ENCODE peak calls at places on chromosomes 7 and 10, in four cellular contexts. J is endothelial cell of umbilical vein, B is mesenchymal stem cell, F is GM23248. K is an unnamed sample.

GRCh38 chr7:138338361-138338760 is 121.7 kb upstream of the TRIM24 start:
- DNase-seq in J (peak; percentile 83), B (no peak), F (no peak), K (no peak)

GRCh38 chr10:3427316-3427715 is 254.7 kb upstream of the PITRM1 start:
- DNase-seq in J (no peak), B (no peak), F (peak; percentile 23), K (no peak)

GRCh38 chr7:152674860-152675760 is 831 bp downstream of the XRCC2 start:
- DNase-seq in J (peak; percentile 9), B (peak; percentile 74), F (peak; percentile 25), K (peak; percentile 14)

GRCh38 chr7:158943713-158944112 is 87.4 kb downstream of the DYNC2I1 start:
- DNase-seq in J (no peak), B (no peak), F (no peak), K (no peak)

GRCh38 chr7:79806161-79806734 is 328.4 kb upstream of the GNAI1 start:
- DNase-seq in J (peak; percentile 17), B (peak; percentile 52), F (peak; percentile 71), K (peak; percentile 74)

GRCh38 chr7:7254908-7255307 is 72.6 kb downstream of the C1GALT1 start:
- DNase-seq in J (no peak), B (no peak), F (no peak), K (no peak)

GRCh38 chr7:44912775-44913347 is 27.5 kb upstream of the PURB start:
- DNase-seq in J (no peak), B (no peak), F (no peak), K (no peak)

GRCh38 chr10:124577651-124578050 is 116.0 kb downstream of the LHPP start:
- DNase-seq in J (no peak), B (no peak), F (no peak), K (no peak)

GRCh38 chr7:103065666-103066065 is 8.9 kb downstream of the FBXL13 start:
- DNase-seq in J (peak; percentile 51), B (peak; percentile 55), F (peak; percentile 57), K (peak; percentile 42)

GRCh38 chr7:131110294-131111080 is 217.2 kb upstream of the MKLN1 start:
- DNase-seq in J (peak; percentile 48), B (peak; percentile 49), F (peak; percentile 77), K (peak; percentile 51)

GRCh38 chr10:119208553-119208940 is 1.2 kb downstream of the GRK5 start:
- DNase-seq in J (no peak), B (peak; percentile 44), F (peak; percentile 70), K (peak; percentile 58)
- H3K9ac ChIP-seq in J (peak overlapping the region; percentile 83), B (peak overlapping the region; percentile 88), F (peak overlapping the region; percentile 96), K (peak overlapping the region; percentile 90)

GRCh38 chr10:71263376-71263775 is 51.0 kb downstream of the UNC5B start:
- DNase-seq in J (peak; percentile 30), B (no peak), F (no peak), K (no peak)

GRCh38 chr10:71260622-71261325 is 48.4 kb downstream of the UNC5B start:
- DNase-seq in J (no peak), B (peak; percentile 92), F (peak; percentile 96), K (peak; percentile 92)

GRCh38 chr10:71262027-71262426 is 49.7 kb downstream of the UNC5B start:
- DNase-seq in J (no peak), B (no peak), F (no peak), K (no peak)

GRCh38 chr10:71264345-71265200 is 52.2 kb downstream of the UNC5B start:
- DNase-seq in J (no peak), B (no peak), F (no peak), K (no peak)

DNA sequence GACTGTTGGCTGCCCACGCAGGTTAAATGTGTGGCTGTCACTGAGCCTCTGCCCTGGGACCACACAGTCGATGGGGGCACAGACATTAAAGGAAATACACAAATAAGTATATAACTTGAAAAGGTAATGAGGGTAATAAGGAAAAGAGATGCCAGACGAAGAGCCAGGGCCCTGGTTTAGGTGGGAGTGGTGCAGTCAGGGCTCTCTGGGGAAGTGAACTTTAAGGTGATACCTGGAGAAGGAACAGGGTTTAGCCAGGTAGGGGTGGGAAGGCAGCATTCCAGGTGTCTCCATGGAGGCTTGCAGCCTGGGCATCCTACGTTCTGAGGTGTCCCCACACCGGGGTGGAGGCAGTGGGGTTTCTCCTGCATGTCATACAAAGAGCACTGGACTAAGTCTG is 50.4 kb downstream of the UNC5B start:
- DNase-seq in J (no peak), B (no peak), F (no peak), K (no peak)
- H3K4me1 ChIP-seq in J (peaks cover 3% of the 10 kb centered on the region), B (peaks cover 11% of the 10 kb centered on the region), F (peaks cover 24% of the 10 kb centered on the region), K (peaks cover 32% of the 10 kb centered on the region)

GRCh38 chr7:55623617-55624016 is 51.3 kb upstream of the VOPP1 start:
- DNase-seq in J (no peak), B (no peak), F (no peak), K (no peak)
- H3K9me3 ChIP-seq in J (no peaks in the 10 kb centered on the region), B (peaks cover 11% of the 10 kb centered on the region), F (no peaks in the 10 kb centered on the region), K (peaks cover 7% of the 10 kb centered on the region)

GRCh38 chr10:80356563-80356999 is at the start of the genes DYDC1 and DYDC2:
- DNase-seq in J (no peak), B (peak; percentile 31), F (peak; percentile 30), K (peak; percentile 43)
- H3K9ac ChIP-seq in J (no peak within 1 kb of the TSS), B (peak within 1 kb of the TSS; percentile 45), F (no peak within 1 kb of the TSS), K (no peak within 1 kb of the TSS)

GRCh38 chr10:96863922-96864543 is 31.9 kb downstream of the LCOR start:
- DNase-seq in J (peak; percentile 79), B (peak; percentile 57), F (peak; percentile 73), K (peak; percentile 31)
- H3K4me1 ChIP-seq in J (peaks cover 17% of the 10 kb centered on the region), B (no peaks in the 10 kb centered on the region), F (peaks cover 16% of the 10 kb centered on the region), K (peaks cover 11% of the 10 kb centered on the region)

DNA sequence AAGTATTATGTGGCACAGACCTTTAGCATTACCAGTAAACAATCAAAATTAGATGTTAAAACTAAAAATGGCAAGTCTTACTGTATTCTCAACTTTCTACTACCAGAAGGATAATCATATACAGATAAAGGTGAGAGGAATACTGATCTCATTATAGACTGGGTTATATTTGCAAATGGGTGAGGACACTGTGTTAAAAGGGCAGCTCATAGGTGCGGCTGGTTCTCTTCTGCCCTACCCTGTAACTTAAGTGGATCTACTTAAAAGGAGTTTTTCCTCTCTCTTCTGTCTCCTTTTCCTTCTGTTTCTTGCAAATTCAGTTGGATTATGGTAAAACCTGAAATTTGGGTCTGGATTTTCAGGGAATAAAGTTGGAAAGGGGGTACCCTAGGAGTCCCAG is 33.0 kb downstream of the WASL start:
- DNase-seq in J (no peak), B (no peak), F (no peak), K (no peak)
- H3K9me3 ChIP-seq in J (no peaks in the 10 kb centered on the region), B (no peaks in the 10 kb centered on the region), F (no peaks in the 10 kb centered on the region), K (no peaks in the 10 kb centered on the region)

K was measured in adipocyte.